ENCODE peak calls at places on chromosomes 3 and 15, in four cellular contexts. Y, F, A and J are unnamed samples.

GRCh38 chr3:73766599-73767378 is 142.0 kb upstream of the PDZRN3 start:
- DNase-seq in F (peak), Y (no peak), A (no peak), J (no peak)

GRCh38 chr3:170732660-170733245 is 137.2 kb downstream of the RPL22L1 start:
- DNase-seq in Y (no peak), A (no peak), F (no peak), J (no peak)

GRCh38 chr3:1987983-1988382 is 110.7 kb upstream of the CNTN4 start:
- DNase-seq in Y (peak), A (no peak), F (peak), J (peak)

GRCh38 chr15:81388431-81388760 is 14.4 kb upstream of the TMC3 start:
- DNase-seq in F (no peak), A (no peak), Y (no peak), J (no peak)

GRCh38 chr3:135172191-135172869 is 377.3 kb downstream of the EPHB1 start:
- DNase-seq in A (no peak), Y (no peak), F (no peak), J (no peak)

GRCh38 chr3:192684151-192684550 is 43.2 kb downstream of the FGF12 start:
- DNase-seq in Y (no peak), A (no peak), F (no peak), J (no peak)

GRCh38 chr15:41798607-41799487 is 24.6 kb downstream of the MAPKBP1 start:
- DNase-seq in Y (peak), F (no peak), A (no peak), J (no peak)

GRCh38 chr3:13420051-13420816 is at the start of gene NUP210:
- DNase-seq in A (peak), Y (peak), F (peak), J (peak)

GRCh38 chr3:126035362-126036050 is 48.4 kb downstream of the SLC41A3 start:
- DNase-seq in Y (no peak), A (no peak), F (no peak), J (no peak)

GRCh38 chr3:71908001-71908400 is 123.1 kb upstream of the PROK2 start:
- DNase-seq in F (no peak), A (no peak), Y (no peak), J (no peak)

GRCh38 chr3:195467641-195468390 is 25.0 kb upstream of the ACAP2 start:
- DNase-seq in F (no peak), Y (no peak), A (no peak), J (no peak)

GRCh38 chr15:97993310-97993738 is 32.8 kb downstream of the ARRDC4 start:
- DNase-seq in F (no peak), Y (no peak), A (no peak), J (no peak)

GRCh38 chr3:134312072-134312872 is 61.6 kb upstream of the RYK start:
- DNase-seq in A (no peak), F (peak), Y (peak), J (peak)

GRCh38 chr15:81235781-81236507 is 39.3 kb downstream of the IL16 start:
- DNase-seq in Y (no peak), F (no peak), A (no peak), J (no peak)

GRCh38 chr3:128435058-128435457 is 31.6 kb downstream of the DNAJB8 start:
- DNase-seq in A (no peak), F (peak), Y (no peak), J (peak)

GRCh38 chr3:60932669-60933068 is 318.6 kb downstream of the FHIT start:
- DNase-seq in A (no peak), Y (no peak), F (no peak), J (no peak)

GRCh38 chr15:72758195-72758594 is 25.4 kb downstream of the ADPGK start:
- DNase-seq in Y (no peak), F (no peak), A (no peak), J (no peak)

GRCh38 chr3:193744822-193745684 is 152.0 kb downstream of the OPA1 start:
- DNase-seq in A (no peak), Y (no peak), F (peak), J (no peak)

GRCh38 chr3:53457068-53457467 is 37.3 kb upstream of the CACNA1D start:
- DNase-seq in F (no peak), A (no peak), Y (no peak), J (no peak)

GRCh38 chr3:188320757-188321156 is 166.8 kb downstream of the LPP start:
- DNase-seq in Y (no peak), F (no peak), A (no peak), J (no peak)

GRCh38 chr3:190019840-190020239 is 100.9 kb downstream of the P3H2 start:
- DNase-seq in Y (no peak), A (no peak), F (no peak), J (no peak)
- TF ChIP-seq CTCF in Y (no peak), A (no peak), F (no peak), J (no peak)

DNA sequence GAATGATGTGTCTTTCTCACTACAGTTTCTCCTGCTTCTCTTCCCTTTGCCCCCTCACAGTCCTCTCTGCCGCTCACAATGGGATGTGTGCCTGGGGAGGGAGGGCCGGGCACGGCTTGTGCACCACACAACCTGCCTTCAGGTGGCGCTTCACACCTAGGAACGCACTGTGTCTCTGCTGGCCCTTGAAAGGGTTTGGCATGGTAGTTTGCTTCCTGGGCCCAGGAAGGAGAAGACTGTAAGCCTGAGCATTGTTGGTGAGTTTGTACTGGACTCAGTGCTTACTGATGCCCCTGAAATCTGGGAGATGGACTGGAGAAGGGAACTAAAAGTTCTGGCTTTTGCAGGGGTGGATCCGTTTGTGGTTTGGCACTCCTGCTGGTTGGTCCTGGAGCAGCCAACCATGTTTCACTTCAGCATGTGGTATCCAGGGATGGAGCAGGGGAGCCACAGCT is 9.2 kb downstream of the ALPK3 start:
- DNase-seq in F (peak), Y (no peak), A (no peak), J (no peak)
- TF ChIP-seq CTCF in F (peak), Y (no peak), A (no peak), J (peak)

GRCh38 chr3:42731476-42732195 is 29.0 kb upstream of the HHATL start:
- DNase-seq in Y (no peak), F (no peak), A (no peak), J (no peak)

GRCh38 chr3:42734263-42734860 is 31.8 kb upstream of the HHATL start:
- DNase-seq in A (no peak), Y (no peak), F (no peak), J (no peak)

GRCh38 chr3:42732196-42732828 is 29.7 kb upstream of the HHATL start:
- DNase-seq in F (no peak), A (peak), Y (no peak), J (no peak)

GRCh38 chr3:42733501-42734262 is 31.1 kb upstream of the HHATL start:
- DNase-seq in Y (no peak), A (no peak), F (no peak), J (no peak)

DNA sequence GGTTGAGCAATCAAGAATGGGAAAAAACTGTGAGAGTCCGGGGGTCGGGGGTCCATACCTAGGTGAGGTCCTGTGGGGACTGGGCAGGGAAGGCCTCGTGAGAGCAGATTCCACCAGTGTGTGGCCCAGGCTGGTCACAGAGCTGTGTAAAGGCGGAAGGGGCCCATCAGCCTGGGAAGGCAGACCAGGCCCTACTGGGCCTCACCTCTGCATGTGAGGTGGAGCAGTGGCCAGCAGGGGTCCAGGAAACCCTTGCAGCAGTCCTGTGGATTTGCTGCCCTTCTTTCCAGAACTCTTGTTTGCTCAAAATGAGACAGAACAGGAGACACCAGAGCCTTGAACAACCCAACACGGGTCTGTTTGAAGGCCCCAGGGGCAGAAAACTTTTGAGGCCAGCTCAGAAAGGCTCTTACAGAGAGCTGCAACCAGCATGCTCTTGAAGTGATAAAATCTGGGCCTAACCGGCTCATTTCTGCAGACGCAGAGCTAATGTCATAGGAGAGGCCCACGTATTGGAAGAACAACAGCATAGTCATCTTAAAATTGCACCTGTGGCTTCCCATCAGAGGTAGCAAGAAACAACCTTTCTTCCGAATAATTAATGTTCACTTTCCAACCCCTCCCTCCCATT is 30.3 kb upstream of the HHATL start:
- DNase-seq in Y (no peak), F (no peak), A (no peak), J (no peak)
- TF ChIP-seq CTCF in Y (no peak), F (no peak), A (peak), J (peak)

GRCh38 chr3:21750291-21750690 is 719 bp downstream of the ZNF385D start:
- DNase-seq in F (no peak), A (no peak), Y (no peak), J (no peak)

GRCh38 chr3:21754839-21755238 is 3.8 kb upstream of the ZNF385D start:
- DNase-seq in F (no peak), A (no peak), Y (no peak), J (no peak)

GRCh38 chr3:21751891-21752290 is 881 bp upstream of the ZNF385D start:
- DNase-seq in F (peak), A (no peak), Y (no peak), J (no peak)

GRCh38 chr3:21750831-21751391 is at the start of gene ZNF385D:
- DNase-seq in A (peak), Y (peak), F (peak), J (peak)

GRCh38 chr3:21752749-21753347 is 1.8 kb upstream of the ZNF385D start:
- DNase-seq in Y (no peak), A (no peak), F (peak), J (no peak)
- TF ChIP-seq CTCF in Y (peak), A (peak), F (peak), J (peak)

GRCh38 chr15:37134244-37134643 is 33.9 kb upstream of the MEIS2 start:
- DNase-seq in A (no peak), F (no peak), Y (no peak), J (no peak)

GRCh38 chr15:37136666-37137065 is 36.3 kb upstream of the MEIS2 start:
- DNase-seq in F (no peak), Y (no peak), A (no peak), J (no peak)

GRCh38 chr15:37133619-37134018 is 33.3 kb upstream of the MEIS2 start:
- DNase-seq in F (no peak), Y (no peak), A (no peak), J (no peak)

GRCh38 chr15:37134699-37135131 is 34.4 kb upstream of the MEIS2 start:
- DNase-seq in A (no peak), F (peak), Y (no peak), J (no peak)

DNA sequence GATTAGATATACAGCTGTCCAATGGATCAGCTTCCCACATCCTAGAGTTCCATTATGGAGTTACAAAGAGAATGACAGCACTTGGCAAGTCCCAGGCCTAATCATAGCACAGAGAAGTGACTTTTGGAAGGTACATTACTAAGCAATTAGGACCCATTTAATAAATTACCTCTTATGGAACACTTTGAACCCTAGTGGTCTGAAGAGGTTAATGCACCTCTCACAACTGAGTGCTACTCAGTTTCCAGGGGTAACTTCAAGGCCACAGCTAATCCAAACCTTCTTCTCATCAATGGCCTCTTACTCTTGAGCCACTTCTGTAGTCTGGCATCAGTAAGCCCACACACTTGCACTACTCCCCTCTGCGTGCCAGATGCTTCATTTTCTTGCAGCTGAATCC is 34.9 kb upstream of the MEIS2 start:
- DNase-seq in A (no peak), Y (no peak), F (peak), J (no peak)
- TF ChIP-seq CTCF in A (peak), Y (no peak), F (peak), J (peak)

GRCh38 chr15:92629276-92629974 is 26.1 kb downstream of the FAM174B start:
- DNase-seq in A (no peak), F (no peak), Y (no peak), J (no peak)

GRCh38 chr15:92633001-92633400 is 22.6 kb downstream of the FAM174B start:
- DNase-seq in A (no peak), F (no peak), Y (no peak), J (no peak)

GRCh38 chr15:92629975-92630626 is 25.5 kb downstream of the FAM174B start:
- DNase-seq in F (no peak), Y (no peak), A (no peak), J (no peak)

GRCh38 chr15:92633418-92633817 is 22.2 kb downstream of the FAM174B start:
- DNase-seq in Y (no peak), A (no peak), F (no peak), J (no peak)

GRCh38 chr15:92631721-92632120 is 23.9 kb downstream of the FAM174B start:
- DNase-seq in A (no peak), F (no peak), Y (no peak), J (no peak)
- TF ChIP-seq CTCF in A (no peak), F (no peak), Y (no peak), J (no peak)

GRCh38 chr3:47583320-47584075 is 4.8 kb upstream of the CSPG5 start:
- DNase-seq in A (no peak), Y (no peak), F (no peak), J (no peak)
- TF ChIP-seq CTCF in A (no peak), Y (no peak), F (no peak), J (no peak)

GRCh38 chr15:40106203-40107161 is 2.2 kb downstream of the BMF start:
- DNase-seq in Y (peak), A (no peak), F (peak), J (peak)
- TF ChIP-seq CTCF in Y (no peak), A (no peak), F (no peak), J (no peak)

GRCh38 chr3:18872466-18872865 is 275.8 kb upstream of the KCNH8 start:
- DNase-seq in A (no peak), Y (no peak), F (no peak), J (no peak)
- TF ChIP-seq CTCF in A (no peak), Y (no peak), F (no peak), J (no peak)

DNA sequence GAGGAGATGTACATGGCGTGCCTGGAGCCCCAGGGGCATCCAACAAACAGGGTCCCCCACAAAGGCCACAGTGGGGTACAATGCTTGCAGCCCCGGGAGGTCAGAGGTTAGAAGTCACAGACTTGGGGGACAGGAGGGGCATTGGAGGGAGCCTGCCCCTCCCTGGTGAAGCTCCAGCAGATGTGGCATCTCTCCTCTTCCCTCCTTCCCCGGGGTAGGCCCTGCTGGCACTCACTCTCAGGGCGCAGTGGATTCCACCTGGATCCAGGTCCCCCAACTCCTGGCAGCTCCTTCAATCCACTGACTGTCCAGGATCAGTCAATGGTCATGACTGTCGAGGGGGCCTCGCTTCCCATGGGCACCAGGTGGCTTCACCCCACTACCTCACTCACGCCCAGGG is 32.2 kb downstream of the RGMA start:
- DNase-seq in Y (no peak), F (no peak), A (no peak), J (no peak)
- TF ChIP-seq CTCF in Y (no peak), F (no peak), A (no peak), J (no peak)